ENCODE peak calls at places on chromosomes 5 and 9, in six cellular contexts. L is mesothelial cell of epicardium, H is psoas muscle, V is stomach, F is ascending aorta, I is left ventricle myocardium inferior. Z is an unnamed sample.

GRCh38 chr9:131678499-131679111 is 61.3 kb downstream of the RAPGEF1 start:
- DNase-seq in L (no peak), H (peak), V (peak), F (peak), I (peak), Z (peak)

GRCh38 chr9:93954436-93955355 is at the start of gene BARX1:
- DNase-seq in L (no peak), H (no peak), V (no peak), F (no peak), I (no peak), Z (no peak)

GRCh38 chr5:118126159-118126558 is 862.2 kb downstream of the DTWD2 start:
- DNase-seq in L (no peak), H (no peak), V (no peak), F (no peak), I (no peak), Z (peak)

GRCh38 chr5:133295520-133295919 is 243.7 kb downstream of the HSPA4 start:
- DNase-seq in L (no peak), H (no peak), V (no peak), F (no peak), I (no peak), Z (peak)

GRCh38 chr5:1818784-1819183 is 17.6 kb downstream of the NDUFS6 start:
- DNase-seq in L (no peak), H (no peak), V (no peak), F (no peak), I (no peak), Z (no peak)

GRCh38 chr9:88721028-88721427 is 186.1 kb downstream of the NXNL2 start:
- DNase-seq in L (no peak), H (no peak), V (no peak), F (no peak), I (no peak), Z (peak)

GRCh38 chr9:74942801-74943200 is 9.9 kb downstream of the C9orf40 start:
- DNase-seq in L (no peak), H (no peak), V (no peak), F (no peak), I (no peak), Z (peak)

GRCh38 chr5:95715799-95716461 is 15.2 kb upstream of the RHOBTB3 start:
- DNase-seq in L (no peak), H (no peak), V (no peak), F (no peak), I (no peak), Z (peak)

GRCh38 chr9:130835441-130836298 is 616 bp downstream of the ABL1 start:
- DNase-seq in L (no peak), H (peak), V (peak), F (peak), I (peak), Z (peak)

GRCh38 chr5:78983601-78984000 is 1.5 kb downstream of the ARSB start:
- DNase-seq in L (no peak), H (no peak), V (no peak), F (no peak), I (no peak), Z (no peak)

GRCh38 chr5:104189031-104189430 is 626.4 kb upstream of the NUDT12 start:
- DNase-seq in L (no peak), H (no peak), V (no peak), F (no peak), I (no peak), Z (peak)

GRCh38 chr5:59256331-59256730 is 637.2 kb downstream of the PDE4D start:
- DNase-seq in L (no peak), H (no peak), V (no peak), F (no peak), I (no peak), Z (no peak)

GRCh38 chr9:18632624-18633407 is 158.9 kb downstream of the ADAMTSL1 start:
- DNase-seq in L (no peak), H (no peak), V (peak), F (peak), I (no peak), Z (peak)

GRCh38 chr9:115015018-115015635 is 84.7 kb upstream of the TNFSF8 start:
- DNase-seq in L (peak), H (no peak), V (peak), F (no peak), I (no peak), Z (peak)

GRCh38 chr5:9042241-9042640 is 503.6 kb downstream of the SEMA5A start:
- DNase-seq in L (no peak), H (no peak), V (no peak), F (no peak), I (no peak), Z (no peak)

GRCh38 chr9:103990311-103990710 is 103.8 kb upstream of the SMC2 start:
- DNase-seq in L (no peak), H (no peak), V (no peak), F (no peak), I (no peak), Z (no peak)

GRCh38 chr5:160349249-160349965 is 21.0 kb downstream of the C1QTNF2 start:
- DNase-seq in L (no peak), H (no peak), V (no peak), F (no peak), I (no peak), Z (no peak)

GRCh38 chr9:4084440-4084818 is 215.4 kb downstream of the GLIS3 start:
- DNase-seq in L (no peak), H (no peak), V (no peak), F (no peak), I (peak), Z (no peak)

GRCh38 chr9:22084336-22085035 is 75.4 kb upstream of the CDKN2B start:
- DNase-seq in L (no peak), H (no peak), V (no peak), F (no peak), I (no peak), Z (no peak)

GRCh38 chr5:171968512-171968911 is 37.9 kb downstream of the FBXW11 start:
- DNase-seq in L (no peak), H (no peak), V (no peak), F (no peak), I (no peak), Z (no peak)

GRCh38 chr5:151903243-151903653 is 21.4 kb downstream of the GLRA1 start:
- DNase-seq in L (no peak), H (no peak), V (no peak), F (no peak), I (no peak), Z (no peak)

GRCh38 chr5:137696481-137696880 is 39.4 kb downstream of the KLHL3 start:
- DNase-seq in L (no peak), H (no peak), V (no peak), F (no peak), I (no peak), Z (no peak)

GRCh38 chr9:97559111-97559514 is 57.6 kb downstream of the TMOD1 start:
- DNase-seq in L (no peak), H (no peak), V (no peak), F (no peak), I (no peak), Z (no peak)

GRCh38 chr5:177457239-177458121 is 10.9 kb downstream of the PRR7 start:
- DNase-seq in L (peak), H (peak), V (peak), F (peak), I (peak), Z (peak)

GRCh38 chr5:142339781-142340180 is 15.0 kb upstream of the SPRY4 start:
- DNase-seq in L (no peak), H (no peak), V (no peak), F (peak), I (no peak), Z (no peak)

GRCh38 chr9:137479892-137480685 is 21.0 kb upstream of the NSMF start:
- DNase-seq in L (no peak), H (peak), V (no peak), F (no peak), I (no peak), Z (no peak)

GRCh38 chr9:133644968-133645765 is 9.0 kb downstream of the DBH start:
- DNase-seq in L (no peak), H (no peak), V (no peak), F (no peak), I (no peak), Z (no peak)

GRCh38 chr9:69136781-69137180 is 37.3 kb upstream of the TJP2 start:
- DNase-seq in L (peak), H (no peak), V (no peak), F (peak), I (no peak), Z (no peak)

GRCh38 chr5:65981969-65982368 is 55.6 kb downstream of the ERBIN start:
- DNase-seq in L (no peak), H (no peak), V (no peak), F (no peak), I (no peak), Z (no peak)

GRCh38 chr9:106174331-106174730 is 480.0 kb downstream of the TMEM38B start:
- DNase-seq in L (no peak), H (no peak), V (no peak), F (no peak), I (no peak), Z (no peak)

GRCh38 chr5:56110646-56111403 is 116.1 kb upstream of the IL6ST start:
- DNase-seq in L (no peak), H (no peak), V (no peak), F (no peak), I (no peak), Z (no peak)

GRCh38 chr9:13146838-13147237 is 132.7 kb downstream of the MPDZ start:
- DNase-seq in L (no peak), H (no peak), V (no peak), F (no peak), I (no peak), Z (no peak)

GRCh38 chr9:114285166-114285867 is 37.6 kb upstream of the ORM1 start:
- DNase-seq in L (peak), H (peak), V (no peak), F (peak), I (peak), Z (peak)

GRCh38 chr5:32217886-32218396 is 43.8 kb upstream of the GOLPH3 start:
- DNase-seq in L (no peak), H (no peak), V (no peak), F (no peak), I (no peak), Z (no peak)

DNA sequence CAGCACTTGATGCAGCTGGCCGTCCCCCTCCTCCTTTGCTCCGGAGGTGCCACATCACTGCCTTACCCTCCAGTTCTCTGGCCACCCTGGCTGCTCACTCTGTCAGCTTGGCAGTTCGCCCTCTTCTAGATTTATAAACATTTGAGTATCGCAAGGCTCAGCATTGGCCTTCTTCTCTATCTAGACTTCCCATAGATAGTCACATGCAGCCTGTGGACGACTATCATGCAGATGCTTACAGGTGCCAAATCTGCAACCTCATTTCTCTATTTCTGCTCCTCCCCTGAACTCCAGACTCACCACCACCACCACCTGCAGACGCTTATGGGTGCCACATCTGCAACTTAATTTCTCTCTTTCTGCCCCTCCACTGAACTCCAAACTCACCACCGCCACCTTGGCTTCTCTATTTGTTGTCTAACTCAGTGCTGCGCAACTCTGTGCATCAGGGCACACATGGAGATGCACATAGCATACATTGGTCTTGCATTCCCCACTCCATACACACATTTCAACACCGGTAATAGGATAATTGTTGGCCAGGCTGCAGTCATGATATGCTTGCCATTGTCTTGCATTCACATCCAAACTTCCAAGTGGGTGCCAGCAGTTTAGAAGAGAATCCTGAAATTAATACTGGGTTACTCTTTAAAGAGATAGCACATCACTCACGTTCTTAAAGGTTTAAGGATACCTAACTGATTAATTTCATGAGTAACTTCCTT is 1.9 kb upstream of the DAP start:
- DNase-seq in L (no peak), H (no peak), V (no peak), F (no peak), I (no peak), Z (no peak)
- TF ChIP-seq CTCF in L (no peak), H (no peak), V (no peak), F (no peak), I (no peak), Z (no peak)

GRCh38 chr9:123355761-123356520 is at the start of gene CRB2:
- DNase-seq in L (peak), H (no peak), V (no peak), F (no peak), I (no peak), Z (no peak)

GRCh38 chr9:123359106-123359505 is 3.1 kb downstream of the CRB2 start:
- DNase-seq in L (no peak), H (no peak), V (no peak), F (no peak), I (no peak), Z (no peak)

GRCh38 chr9:123358181-123358894 is 2.3 kb downstream of the CRB2 start:
- DNase-seq in L (no peak), H (no peak), V (no peak), F (no peak), I (no peak), Z (no peak)

GRCh38 chr9:123357748-123358059 is 1.7 kb downstream of the CRB2 start:
- DNase-seq in L (no peak), H (no peak), V (no peak), F (no peak), I (no peak), Z (no peak)

DNA sequence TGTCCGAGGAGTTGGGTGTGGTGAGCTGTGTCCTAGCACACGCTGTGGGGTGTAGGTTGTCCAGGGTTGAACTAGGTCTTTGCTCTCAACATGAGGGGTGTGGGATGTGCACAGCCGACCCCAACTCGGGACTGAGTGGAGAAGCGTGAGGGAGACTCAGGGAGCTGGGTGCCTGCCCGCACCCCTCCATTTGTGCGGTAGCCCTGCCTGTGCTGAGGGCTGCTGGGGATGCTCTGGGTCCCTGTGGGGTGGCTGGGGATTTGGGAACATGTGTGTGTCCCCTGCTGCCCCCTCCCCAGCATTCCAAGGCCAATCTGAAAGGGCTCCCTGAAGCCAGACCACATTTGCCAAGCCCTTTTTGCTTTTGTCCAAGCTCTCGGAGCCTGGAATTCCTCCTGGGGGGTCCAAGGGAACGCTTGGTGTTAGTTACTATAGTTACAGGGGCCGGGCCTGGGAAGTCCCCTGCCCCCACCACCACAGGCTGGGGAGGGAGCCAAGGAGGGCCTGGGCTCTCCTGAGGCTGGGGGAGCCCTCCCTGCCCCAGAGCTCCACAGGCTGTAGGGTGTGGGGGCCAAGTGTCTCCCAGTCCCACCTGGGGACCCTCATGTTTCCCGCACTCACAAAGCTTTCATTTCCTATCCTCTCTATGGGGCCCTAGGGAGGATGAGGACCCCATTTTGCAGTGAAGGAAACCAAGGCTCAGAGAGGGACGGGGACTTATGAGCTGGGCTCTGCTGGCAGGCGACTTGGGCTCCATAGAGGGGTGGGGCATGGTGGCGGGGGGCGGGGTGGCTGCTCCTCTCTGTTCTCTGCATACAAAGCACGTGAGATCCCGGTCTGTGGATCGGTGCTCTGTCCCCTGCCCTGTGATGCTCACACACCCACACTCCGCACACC is 1.1 kb downstream of the CRB2 start:
- DNase-seq in L (no peak), H (no peak), V (no peak), F (no peak), I (no peak), Z (no peak)
- TF ChIP-seq CTCF in L (no peak), H (no peak), V (no peak), F (no peak), I (no peak), Z (no peak)

DNA sequence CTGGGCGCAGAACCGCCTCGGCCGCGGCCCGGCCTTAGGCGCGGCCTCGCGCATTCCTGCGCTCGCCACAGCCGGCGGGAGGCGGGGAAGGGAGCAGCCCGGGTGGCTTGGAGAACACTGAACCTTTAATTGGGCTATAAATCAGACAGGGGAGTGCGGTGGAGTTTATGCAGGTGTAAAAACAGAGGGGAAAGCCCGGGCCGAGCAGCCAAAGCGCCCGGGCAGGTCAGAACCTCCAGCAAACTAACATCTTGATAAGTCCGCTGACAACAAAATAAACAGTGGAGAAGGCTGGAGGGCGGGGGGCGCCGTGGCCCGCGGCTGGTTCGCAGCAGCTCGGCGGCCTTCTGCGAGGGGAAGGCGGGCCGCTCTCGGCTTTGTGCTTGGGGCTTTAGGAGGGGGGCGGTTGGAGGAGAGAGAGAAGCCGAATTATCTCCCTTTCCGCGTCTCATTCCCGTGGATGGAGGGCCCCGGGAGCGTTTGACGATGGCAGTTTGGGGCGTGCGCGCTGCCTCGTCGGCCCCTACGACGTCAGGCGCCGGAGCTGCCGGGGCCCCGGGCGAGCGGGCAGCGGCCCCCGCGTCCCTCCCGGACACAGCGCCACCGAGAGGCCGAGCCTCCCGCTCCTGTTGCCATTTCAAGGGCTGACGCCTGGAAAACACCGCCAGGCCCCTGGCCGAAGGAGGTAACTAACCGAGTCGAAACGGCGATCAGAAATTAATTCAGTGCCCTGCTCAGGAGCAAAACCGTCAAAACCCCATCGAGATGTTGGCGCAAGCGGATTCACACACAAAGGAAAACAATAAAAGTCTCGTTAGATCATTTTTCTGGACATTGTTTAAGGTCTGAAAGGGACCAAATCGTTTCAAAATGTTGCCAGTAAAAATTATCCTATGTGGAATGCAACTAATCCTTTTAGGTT is 11.2 kb downstream of the FOXD1 start:
- DNase-seq in L (peak), H (peak), V (no peak), F (peak), I (no peak), Z (no peak)
- TF ChIP-seq CTCF in L (no peak), H (no peak), V (no peak), F (peak), I (no peak), Z (no peak)

DNA sequence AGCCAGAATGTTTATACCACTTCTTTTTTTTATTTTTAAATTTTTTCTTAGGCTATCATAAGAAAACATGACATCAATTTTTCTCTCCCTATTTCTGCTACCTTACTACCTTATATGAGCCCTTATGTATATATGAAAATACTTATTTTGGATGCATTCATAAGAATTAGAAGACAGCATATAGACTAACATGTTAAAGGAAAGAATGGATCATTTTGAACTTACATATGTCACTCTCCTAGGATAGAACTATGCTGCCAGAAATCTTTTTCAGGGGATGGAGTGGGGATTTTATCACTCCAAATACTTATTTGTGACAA is 51.8 kb downstream of the SNX24 start:
- DNase-seq in L (no peak), H (no peak), V (no peak), F (no peak), I (no peak), Z (no peak)
- TF ChIP-seq CTCF in L (no peak), H (no peak), V (no peak), F (no peak), I (no peak), Z (no peak)

DNA sequence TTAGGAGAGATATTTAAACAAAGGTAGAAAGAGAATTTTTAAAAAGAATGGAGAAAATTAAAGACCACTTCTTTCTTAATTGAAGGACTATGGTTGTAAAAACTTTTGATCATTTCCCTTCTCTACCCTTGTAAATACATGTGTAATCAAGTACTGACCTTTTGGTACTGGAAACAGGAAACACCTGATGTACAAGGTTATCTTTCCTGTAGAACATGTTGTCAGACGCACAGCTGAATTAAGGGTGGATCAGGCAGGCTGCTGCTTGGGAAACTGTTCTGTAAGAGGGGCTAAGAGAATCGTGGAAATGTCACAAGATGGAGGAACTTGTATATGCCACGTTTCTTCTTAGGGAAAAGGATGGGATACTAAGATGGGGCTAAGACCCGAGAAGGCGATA is 341.6 kb downstream of the ZNF608 start:
- DNase-seq in L (no peak), H (no peak), V (no peak), F (no peak), I (no peak), Z (no peak)
- TF ChIP-seq CTCF in L (no peak), H (no peak), V (no peak), F (no peak), I (no peak), Z (no peak)

Z was measured in MCF 10A.